ENCODE peak calls at places on chromosomes 3 and 15, in seven cellular contexts. One of them, this sample, is unnamed.

GRCh38 chr3:187852842-187853727 is 107.8 kb upstream of the BCL6 start:
- DNase-seq in NCI-H2227 treated with DMSO at 0.1 percent for 48 hours: no peak
- DNase-seq in left ventricle myocardium inferior: no peak
- DNase-seq in erythroblast: no peak
- DNase-seq in activated T-helper 1 cell treated with Interleukin-2 at 50 U/mL for 16 hours: no peak
- DNase-seq in LHCN-M2: no peak
- DNase-seq in stimulated activated CD4-positive, alpha-beta T cell treated with anti-CD3 and anti-CD28 coated beads, Interleukin-15, amount 100 ng/mL, for 24 hours: no peak
- DNase-seq in this sample: no peak

GRCh38 chr3:142735462-142735861 is 11.6 kb downstream of the TRPC1 start:
- DNase-seq in NCI-H2227 treated with DMSO at 0.1 percent for 48 hours: no peak
- DNase-seq in left ventricle myocardium inferior: no peak
- DNase-seq in erythroblast: no peak
- DNase-seq in activated T-helper 1 cell treated with Interleukin-2 at 50 U/mL for 16 hours: no peak
- DNase-seq in LHCN-M2: no peak
- DNase-seq in stimulated activated CD4-positive, alpha-beta T cell treated with anti-CD3 and anti-CD28 coated beads, Interleukin-15, amount 100 ng/mL, for 24 hours: no peak
- DNase-seq in this sample: no peak

GRCh38 chr15:73368301-73369072 is at the start of gene HCN4:
- DNase-seq in NCI-H2227 treated with DMSO at 0.1 percent for 48 hours: peak
- DNase-seq in left ventricle myocardium inferior: peak
- DNase-seq in erythroblast: no peak
- DNase-seq in activated T-helper 1 cell treated with Interleukin-2 at 50 U/mL for 16 hours: no peak
- DNase-seq in LHCN-M2: no peak
- DNase-seq in stimulated activated CD4-positive, alpha-beta T cell treated with anti-CD3 and anti-CD28 coated beads, Interleukin-15, amount 100 ng/mL, for 24 hours: no peak
- DNase-seq in this sample: no peak

GRCh38 chr3:143956858-143957257 is 14.8 kb upstream of the DIPK2A start:
- DNase-seq in NCI-H2227 treated with DMSO at 0.1 percent for 48 hours: no peak
- DNase-seq in left ventricle myocardium inferior: no peak
- DNase-seq in erythroblast: no peak
- DNase-seq in activated T-helper 1 cell treated with Interleukin-2 at 50 U/mL for 16 hours: no peak
- DNase-seq in LHCN-M2: no peak
- DNase-seq in stimulated activated CD4-positive, alpha-beta T cell treated with anti-CD3 and anti-CD28 coated beads, Interleukin-15, amount 100 ng/mL, for 24 hours: no peak
- DNase-seq in this sample: no peak

GRCh38 chr15:78364233-78364632 is 24.1 kb downstream of the CRABP1 start:
- DNase-seq in NCI-H2227 treated with DMSO at 0.1 percent for 48 hours: no peak
- DNase-seq in left ventricle myocardium inferior: no peak
- DNase-seq in erythroblast: no peak
- DNase-seq in activated T-helper 1 cell treated with Interleukin-2 at 50 U/mL for 16 hours: no peak
- DNase-seq in LHCN-M2: no peak
- DNase-seq in stimulated activated CD4-positive, alpha-beta T cell treated with anti-CD3 and anti-CD28 coated beads, Interleukin-15, amount 100 ng/mL, for 24 hours: no peak
- DNase-seq in this sample: no peak

GRCh38 chr15:87579537-87579936 is 677.0 kb downstream of the NTRK3 start:
- DNase-seq in NCI-H2227 treated with DMSO at 0.1 percent for 48 hours: no peak
- DNase-seq in left ventricle myocardium inferior: no peak
- DNase-seq in erythroblast: no peak
- DNase-seq in activated T-helper 1 cell treated with Interleukin-2 at 50 U/mL for 16 hours: no peak
- DNase-seq in LHCN-M2: no peak
- DNase-seq in stimulated activated CD4-positive, alpha-beta T cell treated with anti-CD3 and anti-CD28 coated beads, Interleukin-15, amount 100 ng/mL, for 24 hours: no peak
- DNase-seq in this sample: no peak

GRCh38 chr3:43048470-43048869 is 57.4 kb downstream of the POMGNT2 start:
- DNase-seq in NCI-H2227 treated with DMSO at 0.1 percent for 48 hours: no peak
- DNase-seq in left ventricle myocardium inferior: no peak
- DNase-seq in erythroblast: no peak
- DNase-seq in activated T-helper 1 cell treated with Interleukin-2 at 50 U/mL for 16 hours: no peak
- DNase-seq in LHCN-M2: no peak
- DNase-seq in stimulated activated CD4-positive, alpha-beta T cell treated with anti-CD3 and anti-CD28 coated beads, Interleukin-15, amount 100 ng/mL, for 24 hours: no peak
- DNase-seq in this sample: no peak

GRCh38 chr3:46628980-46629379 is 16.7 kb downstream of the FAM240A start:
- DNase-seq in NCI-H2227 treated with DMSO at 0.1 percent for 48 hours: no peak
- DNase-seq in left ventricle myocardium inferior: no peak
- DNase-seq in erythroblast: no peak
- DNase-seq in activated T-helper 1 cell treated with Interleukin-2 at 50 U/mL for 16 hours: no peak
- DNase-seq in LHCN-M2: no peak
- DNase-seq in stimulated activated CD4-positive, alpha-beta T cell treated with anti-CD3 and anti-CD28 coated beads, Interleukin-15, amount 100 ng/mL, for 24 hours: no peak
- DNase-seq in this sample: no peak

GRCh38 chr3:61589856-61590255 is 28.5 kb downstream of the PTPRG start:
- DNase-seq in NCI-H2227 treated with DMSO at 0.1 percent for 48 hours: no peak
- DNase-seq in left ventricle myocardium inferior: no peak
- DNase-seq in erythroblast: no peak
- DNase-seq in activated T-helper 1 cell treated with Interleukin-2 at 50 U/mL for 16 hours: no peak
- DNase-seq in LHCN-M2: peak
- DNase-seq in stimulated activated CD4-positive, alpha-beta T cell treated with anti-CD3 and anti-CD28 coated beads, Interleukin-15, amount 100 ng/mL, for 24 hours: no peak
- DNase-seq in this sample: no peak

GRCh38 chr15:77021803-77022381 is 27.0 kb downstream of the PSTPIP1 start:
- DNase-seq in NCI-H2227 treated with DMSO at 0.1 percent for 48 hours: no peak
- DNase-seq in left ventricle myocardium inferior: no peak
- DNase-seq in erythroblast: no peak
- DNase-seq in activated T-helper 1 cell treated with Interleukin-2 at 50 U/mL for 16 hours: peak
- DNase-seq in LHCN-M2: peak
- DNase-seq in stimulated activated CD4-positive, alpha-beta T cell treated with anti-CD3 and anti-CD28 coated beads, Interleukin-15, amount 100 ng/mL, for 24 hours: peak
- DNase-seq in this sample: no peak

GRCh38 chr3:141845407-141846049 is 30.9 kb upstream of the ATP1B3 start:
- DNase-seq in NCI-H2227 treated with DMSO at 0.1 percent for 48 hours: no peak
- DNase-seq in left ventricle myocardium inferior: no peak
- DNase-seq in erythroblast: peak
- DNase-seq in activated T-helper 1 cell treated with Interleukin-2 at 50 U/mL for 16 hours: no peak
- DNase-seq in LHCN-M2: no peak
- DNase-seq in stimulated activated CD4-positive, alpha-beta T cell treated with anti-CD3 and anti-CD28 coated beads, Interleukin-15, amount 100 ng/mL, for 24 hours: peak
- DNase-seq in this sample: no peak

GRCh38 chr3:45772341-45773035 is 23.8 kb downstream of the SLC6A20 start:
- DNase-seq in NCI-H2227 treated with DMSO at 0.1 percent for 48 hours: no peak
- DNase-seq in left ventricle myocardium inferior: no peak
- DNase-seq in erythroblast: no peak
- DNase-seq in activated T-helper 1 cell treated with Interleukin-2 at 50 U/mL for 16 hours: no peak
- DNase-seq in LHCN-M2: no peak
- DNase-seq in stimulated activated CD4-positive, alpha-beta T cell treated with anti-CD3 and anti-CD28 coated beads, Interleukin-15, amount 100 ng/mL, for 24 hours: peak
- DNase-seq in this sample: no peak

GRCh38 chr15:24954783-24955548 is at the start of the genes SNRPN and SNURF:
- DNase-seq in NCI-H2227 treated with DMSO at 0.1 percent for 48 hours: peak
- DNase-seq in left ventricle myocardium inferior: peak
- DNase-seq in erythroblast: peak
- DNase-seq in activated T-helper 1 cell treated with Interleukin-2 at 50 U/mL for 16 hours: peak
- DNase-seq in LHCN-M2: peak
- DNase-seq in stimulated activated CD4-positive, alpha-beta T cell treated with anti-CD3 and anti-CD28 coated beads, Interleukin-15, amount 100 ng/mL, for 24 hours: peak
- DNase-seq in this sample: peak

GRCh38 chr15:74156678-74157411 is 16.7 kb upstream of the ISLR start:
- DNase-seq in NCI-H2227 treated with DMSO at 0.1 percent for 48 hours: peak
- DNase-seq in left ventricle myocardium inferior: no peak
- DNase-seq in erythroblast: no peak
- DNase-seq in activated T-helper 1 cell treated with Interleukin-2 at 50 U/mL for 16 hours: no peak
- DNase-seq in LHCN-M2: no peak
- DNase-seq in stimulated activated CD4-positive, alpha-beta T cell treated with anti-CD3 and anti-CD28 coated beads, Interleukin-15, amount 100 ng/mL, for 24 hours: no peak
- DNase-seq in this sample: no peak

GRCh38 chr3:16311960-16312451 is 47.0 kb downstream of the OXNAD1 start:
- DNase-seq in NCI-H2227 treated with DMSO at 0.1 percent for 48 hours: no peak
- DNase-seq in left ventricle myocardium inferior: peak
- DNase-seq in erythroblast: no peak
- DNase-seq in activated T-helper 1 cell treated with Interleukin-2 at 50 U/mL for 16 hours: peak
- DNase-seq in LHCN-M2: peak
- DNase-seq in stimulated activated CD4-positive, alpha-beta T cell treated with anti-CD3 and anti-CD28 coated beads, Interleukin-15, amount 100 ng/mL, for 24 hours: peak
- DNase-seq in this sample: no peak

GRCh38 chr15:75038948-75039533 is 15.7 kb downstream of the PPCDC start:
- DNase-seq in NCI-H2227 treated with DMSO at 0.1 percent for 48 hours: no peak
- DNase-seq in left ventricle myocardium inferior: no peak
- DNase-seq in erythroblast: no peak
- DNase-seq in activated T-helper 1 cell treated with Interleukin-2 at 50 U/mL for 16 hours: no peak
- DNase-seq in LHCN-M2: no peak
- DNase-seq in stimulated activated CD4-positive, alpha-beta T cell treated with anti-CD3 and anti-CD28 coated beads, Interleukin-15, amount 100 ng/mL, for 24 hours: no peak
- DNase-seq in this sample: no peak

GRCh38 chr15:69848551-69849231 is 249.0 kb downstream of the TLE3 start:
- DNase-seq in NCI-H2227 treated with DMSO at 0.1 percent for 48 hours: no peak
- DNase-seq in left ventricle myocardium inferior: no peak
- DNase-seq in erythroblast: no peak
- DNase-seq in activated T-helper 1 cell treated with Interleukin-2 at 50 U/mL for 16 hours: no peak
- DNase-seq in LHCN-M2: no peak
- DNase-seq in stimulated activated CD4-positive, alpha-beta T cell treated with anti-CD3 and anti-CD28 coated beads, Interleukin-15, amount 100 ng/mL, for 24 hours: no peak
- DNase-seq in this sample: no peak

GRCh38 chr15:68154923-68155559 is 50.1 kb downstream of the CALML4 start:
- DNase-seq in NCI-H2227 treated with DMSO at 0.1 percent for 48 hours: peak
- DNase-seq in left ventricle myocardium inferior: no peak
- DNase-seq in erythroblast: peak
- DNase-seq in activated T-helper 1 cell treated with Interleukin-2 at 50 U/mL for 16 hours: no peak
- DNase-seq in LHCN-M2: peak
- DNase-seq in stimulated activated CD4-positive, alpha-beta T cell treated with anti-CD3 and anti-CD28 coated beads, Interleukin-15, amount 100 ng/mL, for 24 hours: peak
- DNase-seq in this sample: peak

GRCh38 chr3:20488101-20488500 is 302.1 kb upstream of the SGO1 start:
- DNase-seq in NCI-H2227 treated with DMSO at 0.1 percent for 48 hours: no peak
- DNase-seq in left ventricle myocardium inferior: no peak
- DNase-seq in erythroblast: no peak
- DNase-seq in activated T-helper 1 cell treated with Interleukin-2 at 50 U/mL for 16 hours: no peak
- DNase-seq in LHCN-M2: no peak
- DNase-seq in stimulated activated CD4-positive, alpha-beta T cell treated with anti-CD3 and anti-CD28 coated beads, Interleukin-15, amount 100 ng/mL, for 24 hours: no peak
- DNase-seq in this sample: no peak

GRCh38 chr3:117721866-117722265 is 1012.3 kb downstream of the TUSC7 start:
- DNase-seq in NCI-H2227 treated with DMSO at 0.1 percent for 48 hours: no peak
- DNase-seq in left ventricle myocardium inferior: no peak
- DNase-seq in erythroblast: no peak
- DNase-seq in activated T-helper 1 cell treated with Interleukin-2 at 50 U/mL for 16 hours: no peak
- DNase-seq in LHCN-M2: no peak
- DNase-seq in stimulated activated CD4-positive, alpha-beta T cell treated with anti-CD3 and anti-CD28 coated beads, Interleukin-15, amount 100 ng/mL, for 24 hours: no peak
- DNase-seq in this sample: no peak

GRCh38 chr15:57118013-57118799 is 199.8 kb downstream of the TCF12 start:
- DNase-seq in NCI-H2227 treated with DMSO at 0.1 percent for 48 hours: no peak
- DNase-seq in left ventricle myocardium inferior: no peak
- DNase-seq in erythroblast: peak
- DNase-seq in activated T-helper 1 cell treated with Interleukin-2 at 50 U/mL for 16 hours: no peak
- DNase-seq in LHCN-M2: peak
- DNase-seq in stimulated activated CD4-positive, alpha-beta T cell treated with anti-CD3 and anti-CD28 coated beads, Interleukin-15, amount 100 ng/mL, for 24 hours: no peak
- DNase-seq in this sample: no peak

GRCh38 chr15:74036271-74037170 is 42.0 kb downstream of the PML start:
- DNase-seq in NCI-H2227 treated with DMSO at 0.1 percent for 48 hours: peak
- DNase-seq in left ventricle myocardium inferior: peak
- DNase-seq in erythroblast: peak
- DNase-seq in activated T-helper 1 cell treated with Interleukin-2 at 50 U/mL for 16 hours: no peak
- DNase-seq in LHCN-M2: peak
- DNase-seq in stimulated activated CD4-positive, alpha-beta T cell treated with anti-CD3 and anti-CD28 coated beads, Interleukin-15, amount 100 ng/mL, for 24 hours: no peak
- DNase-seq in this sample: no peak

GRCh38 chr3:16124636-16125035 is 49.8 kb upstream of the GALNT15 start:
- DNase-seq in NCI-H2227 treated with DMSO at 0.1 percent for 48 hours: no peak
- DNase-seq in left ventricle myocardium inferior: no peak
- DNase-seq in erythroblast: no peak
- DNase-seq in activated T-helper 1 cell treated with Interleukin-2 at 50 U/mL for 16 hours: no peak
- DNase-seq in LHCN-M2: peak
- DNase-seq in stimulated activated CD4-positive, alpha-beta T cell treated with anti-CD3 and anti-CD28 coated beads, Interleukin-15, amount 100 ng/mL, for 24 hours: no peak
- DNase-seq in this sample: no peak

GRCh38 chr15:88735212-88735611 is 68.0 kb upstream of the ACAN start:
- DNase-seq in NCI-H2227 treated with DMSO at 0.1 percent for 48 hours: no peak
- DNase-seq in left ventricle myocardium inferior: no peak
- DNase-seq in erythroblast: no peak
- DNase-seq in activated T-helper 1 cell treated with Interleukin-2 at 50 U/mL for 16 hours: no peak
- DNase-seq in LHCN-M2: no peak
- DNase-seq in stimulated activated CD4-positive, alpha-beta T cell treated with anti-CD3 and anti-CD28 coated beads, Interleukin-15, amount 100 ng/mL, for 24 hours: no peak
- DNase-seq in this sample: no peak

GRCh38 chr15:64527263-64527984 is 67.0 kb downstream of the ZNF609 start:
- DNase-seq in NCI-H2227 treated with DMSO at 0.1 percent for 48 hours: no peak
- DNase-seq in left ventricle myocardium inferior: no peak
- DNase-seq in erythroblast: peak
- DNase-seq in activated T-helper 1 cell treated with Interleukin-2 at 50 U/mL for 16 hours: no peak
- DNase-seq in LHCN-M2: peak
- DNase-seq in stimulated activated CD4-positive, alpha-beta T cell treated with anti-CD3 and anti-CD28 coated beads, Interleukin-15, amount 100 ng/mL, for 24 hours: no peak
- DNase-seq in this sample: no peak

GRCh38 chr3:124351430-124352142 is 359.7 kb upstream of the ROPN1 start:
- DNase-seq in NCI-H2227 treated with DMSO at 0.1 percent for 48 hours: no peak
- DNase-seq in left ventricle myocardium inferior: no peak
- DNase-seq in erythroblast: peak
- DNase-seq in activated T-helper 1 cell treated with Interleukin-2 at 50 U/mL for 16 hours: no peak
- DNase-seq in LHCN-M2: peak
- DNase-seq in stimulated activated CD4-positive, alpha-beta T cell treated with anti-CD3 and anti-CD28 coated beads, Interleukin-15, amount 100 ng/mL, for 24 hours: no peak
- DNase-seq in this sample: peak

GRCh38 chr3:101544181-101544850 is 17.4 kb upstream of the TRMT10C start:
- DNase-seq in NCI-H2227 treated with DMSO at 0.1 percent for 48 hours: no peak
- DNase-seq in left ventricle myocardium inferior: no peak
- DNase-seq in erythroblast: no peak
- DNase-seq in activated T-helper 1 cell treated with Interleukin-2 at 50 U/mL for 16 hours: no peak
- DNase-seq in LHCN-M2: no peak
- DNase-seq in stimulated activated CD4-positive, alpha-beta T cell treated with anti-CD3 and anti-CD28 coated beads, Interleukin-15, amount 100 ng/mL, for 24 hours: no peak
- DNase-seq in this sample: no peak

GRCh38 chr15:45732544-45733130 is 97.8 kb downstream of the SQOR start:
- DNase-seq in NCI-H2227 treated with DMSO at 0.1 percent for 48 hours: no peak
- DNase-seq in left ventricle myocardium inferior: peak
- DNase-seq in erythroblast: no peak
- DNase-seq in activated T-helper 1 cell treated with Interleukin-2 at 50 U/mL for 16 hours: no peak
- DNase-seq in LHCN-M2: no peak
- DNase-seq in stimulated activated CD4-positive, alpha-beta T cell treated with anti-CD3 and anti-CD28 coated beads, Interleukin-15, amount 100 ng/mL, for 24 hours: no peak
- DNase-seq in this sample: no peak

GRCh38 chr3:88180398-88180999 is 30.7 kb downstream of the C3orf38 start:
- DNase-seq in NCI-H2227 treated with DMSO at 0.1 percent for 48 hours: no peak
- DNase-seq in left ventricle myocardium inferior: no peak
- DNase-seq in erythroblast: peak
- DNase-seq in activated T-helper 1 cell treated with Interleukin-2 at 50 U/mL for 16 hours: no peak
- DNase-seq in LHCN-M2: peak
- DNase-seq in stimulated activated CD4-positive, alpha-beta T cell treated with anti-CD3 and anti-CD28 coated beads, Interleukin-15, amount 100 ng/mL, for 24 hours: peak
- DNase-seq in this sample: no peak

GRCh38 chr15:78997981-78998499 is 53.2 kb upstream of the CTSH start:
- DNase-seq in NCI-H2227 treated with DMSO at 0.1 percent for 48 hours: no peak
- DNase-seq in left ventricle myocardium inferior: no peak
- DNase-seq in erythroblast: no peak
- DNase-seq in activated T-helper 1 cell treated with Interleukin-2 at 50 U/mL for 16 hours: no peak
- DNase-seq in LHCN-M2: no peak
- DNase-seq in stimulated activated CD4-positive, alpha-beta T cell treated with anti-CD3 and anti-CD28 coated beads, Interleukin-15, amount 100 ng/mL, for 24 hours: no peak
- DNase-seq in this sample: no peak

GRCh38 chr3:13655074-13655913 is 106.4 kb downstream of the FBLN2 start:
- DNase-seq in NCI-H2227 treated with DMSO at 0.1 percent for 48 hours: no peak
- DNase-seq in left ventricle myocardium inferior: peak
- DNase-seq in erythroblast: peak
- DNase-seq in activated T-helper 1 cell treated with Interleukin-2 at 50 U/mL for 16 hours: no peak
- DNase-seq in LHCN-M2: no peak
- DNase-seq in stimulated activated CD4-positive, alpha-beta T cell treated with anti-CD3 and anti-CD28 coated beads, Interleukin-15, amount 100 ng/mL, for 24 hours: peak
- DNase-seq in this sample: no peak

GRCh38 chr3:133925960-133926735 is 30.5 kb upstream of the RAB6B start:
- DNase-seq in NCI-H2227 treated with DMSO at 0.1 percent for 48 hours: no peak
- DNase-seq in left ventricle myocardium inferior: no peak
- DNase-seq in erythroblast: no peak
- DNase-seq in activated T-helper 1 cell treated with Interleukin-2 at 50 U/mL for 16 hours: no peak
- DNase-seq in LHCN-M2: no peak
- DNase-seq in stimulated activated CD4-positive, alpha-beta T cell treated with anti-CD3 and anti-CD28 coated beads, Interleukin-15, amount 100 ng/mL, for 24 hours: no peak
- DNase-seq in this sample: no peak

GRCh38 chr3:14297784-14298236 is 104.6 kb upstream of the SLC6A6 start:
- DNase-seq in NCI-H2227 treated with DMSO at 0.1 percent for 48 hours: peak
- DNase-seq in left ventricle myocardium inferior: peak
- DNase-seq in erythroblast: no peak
- DNase-seq in activated T-helper 1 cell treated with Interleukin-2 at 50 U/mL for 16 hours: no peak
- DNase-seq in LHCN-M2: no peak
- DNase-seq in stimulated activated CD4-positive, alpha-beta T cell treated with anti-CD3 and anti-CD28 coated beads, Interleukin-15, amount 100 ng/mL, for 24 hours: no peak
- DNase-seq in this sample: no peak

GRCh38 chr15:43285609-43286037 is 18.9 kb upstream of the TGM5 start:
- DNase-seq in NCI-H2227 treated with DMSO at 0.1 percent for 48 hours: peak
- DNase-seq in left ventricle myocardium inferior: no peak
- DNase-seq in erythroblast: peak
- DNase-seq in activated T-helper 1 cell treated with Interleukin-2 at 50 U/mL for 16 hours: no peak
- DNase-seq in LHCN-M2: peak
- DNase-seq in stimulated activated CD4-positive, alpha-beta T cell treated with anti-CD3 and anti-CD28 coated beads, Interleukin-15, amount 100 ng/mL, for 24 hours: peak
- DNase-seq in this sample: peak

GRCh38 chr3:52730681-52731080 is 24.8 kb downstream of the SPCS1 start:
- DNase-seq in NCI-H2227 treated with DMSO at 0.1 percent for 48 hours: no peak
- DNase-seq in left ventricle myocardium inferior: no peak
- DNase-seq in erythroblast: no peak
- DNase-seq in activated T-helper 1 cell treated with Interleukin-2 at 50 U/mL for 16 hours: no peak
- DNase-seq in LHCN-M2: no peak
- DNase-seq in stimulated activated CD4-positive, alpha-beta T cell treated with anti-CD3 and anti-CD28 coated beads, Interleukin-15, amount 100 ng/mL, for 24 hours: no peak
- DNase-seq in this sample: no peak

GRCh38 chr3:172258616-172259015 is 189.6 kb downstream of the GHSR start:
- DNase-seq in NCI-H2227 treated with DMSO at 0.1 percent for 48 hours: no peak
- DNase-seq in left ventricle myocardium inferior: no peak
- DNase-seq in erythroblast: no peak
- DNase-seq in activated T-helper 1 cell treated with Interleukin-2 at 50 U/mL for 16 hours: no peak
- DNase-seq in LHCN-M2: no peak
- DNase-seq in stimulated activated CD4-positive, alpha-beta T cell treated with anti-CD3 and anti-CD28 coated beads, Interleukin-15, amount 100 ng/mL, for 24 hours: no peak
- DNase-seq in this sample: no peak

GRCh38 chr3:99505646-99506269 is 132.6 kb upstream of the COL8A1 start:
- DNase-seq in NCI-H2227 treated with DMSO at 0.1 percent for 48 hours: no peak
- DNase-seq in left ventricle myocardium inferior: peak
- DNase-seq in erythroblast: peak
- DNase-seq in activated T-helper 1 cell treated with Interleukin-2 at 50 U/mL for 16 hours: no peak
- DNase-seq in LHCN-M2: peak
- DNase-seq in stimulated activated CD4-positive, alpha-beta T cell treated with anti-CD3 and anti-CD28 coated beads, Interleukin-15, amount 100 ng/mL, for 24 hours: peak
- DNase-seq in this sample: no peak